ENCODE peak calls at places on chromosomes 12 and 14, in four cellular contexts. S is stimulated activated CD4-positive, alpha-beta T cell treated with anti-CD3 and anti-CD28 coated beads, Interleukin-12 subunit alpha, Interleukin-12 subunit beta, amount 100 ng/mL, for 4 hours; N is lower leg skin; M is stimulated activated naive B cell treated with anti-CD40 and anti-IgM and Interleukin-4, amounts not matched to agents 10 μg/mL and 1 μg/mL and 100 μg/mL, for 72 hours. D is an unnamed sample.

GRCh38 chr12:26787125-26787495 is 45.9 kb downstream of the ITPR2 start:
- DNase-seq in S (no peak), N (no peak), M (no peak), D (peak; percentile 96)

GRCh38 chr12:53825246-53826081 is 73.7 kb upstream of the CISTR start:
- DNase-seq in S (no peak), N (no peak), M (no peak), D (no peak)

GRCh38 chr12:76020731-76021672 is 10.6 kb downstream of the PHLDA1 start:
- DNase-seq in S (peak; percentile 53), N (no peak), M (peak; percentile 55), D (peak; percentile 94)

GRCh38 chr12:131860472-131861260 is 32.5 kb downstream of the MMP17 start:
- DNase-seq in S (no peak), N (peak; percentile 91), M (no peak), D (peak; percentile 10)

GRCh38 chr14:23055621-23056256 is 1.6 kb downstream of the CDH24 start:
- DNase-seq in S (no peak), N (peak; percentile 90), M (no peak), D (no peak)

GRCh38 chr12:70251226-70251625 is 8.0 kb downstream of the CNOT2 start:
- DNase-seq in S (no peak), N (no peak), M (no peak), D (no peak)

GRCh38 chr12:90037740-90038139 is 329.1 kb upstream of the ATP2B1 start:
- DNase-seq in S (no peak), N (no peak), M (no peak), D (peak; percentile 48)

GRCh38 chr12:68279227-68280054 is 26.0 kb upstream of the IL22 start:
- DNase-seq in S (no peak), N (no peak), M (no peak), D (peak; percentile 70)

GRCh38 chr12:123180171-123180570 is 29.3 kb upstream of the PITPNM2 start:
- DNase-seq in S (no peak), N (peak; percentile 6), M (no peak), D (no peak)

GRCh38 chr14:53927171-53927570 is 29.5 kb downstream of the BMP4 start:
- DNase-seq in S (no peak), N (no peak), M (no peak), D (no peak)

GRCh38 chr12:28340261-28340660 is 150.0 kb downstream of the CCDC91 start:
- DNase-seq in S (no peak), N (no peak), M (no peak), D (peak; percentile 46)

GRCh38 chr12:22126758-22127157 is 80.7 kb downstream of the CMAS start:
- DNase-seq in S (no peak), N (no peak), M (no peak), D (no peak)

GRCh38 chr12:84694111-84694510 is 218.5 kb downstream of the SLC6A15 start:
- DNase-seq in S (no peak), N (no peak), M (no peak), D (no peak)

GRCh38 chr12:114163766-114164165 is 197.6 kb upstream of the RBM19 start:
- DNase-seq in S (no peak), N (no peak), M (no peak), D (no peak)

GRCh38 chr14:45135181-45135580 is 549 bp upstream of the FANCM start:
- DNase-seq in S (no peak), N (no peak), M (no peak), D (no peak)

GRCh38 chr12:112182499-112182898 is 57.1 kb downstream of the TRAFD1 start:
- DNase-seq in S (no peak), N (no peak), M (no peak), D (no peak)

GRCh38 chr12:75550401-75550851 is 39.0 kb upstream of the KRR1 start:
- DNase-seq in S (no peak), N (no peak), M (no peak), D (peak; percentile 71)

GRCh38 chr12:55822228-55822627 is 4.4 kb downstream of the ORMDL2 start:
- DNase-seq in S (no peak), N (no peak), M (no peak), D (no peak)

GRCh38 chr14:79543966-79544365 is 667.3 kb downstream of the DIO2 start:
- DNase-seq in S (no peak), N (no peak), M (no peak), D (peak; percentile 10)

GRCh38 chr12:60501124-60501729 is 905.4 kb downstream of the SLC16A7 start:
- DNase-seq in S (no peak), N (no peak), M (no peak), D (peak; percentile 71)

GRCh38 chr12:102756564-102756963 is 160.5 kb downstream of the PAH start:
- DNase-seq in S (no peak), N (no peak), M (no peak), D (no peak)

GRCh38 chr14:69901113-69901951 is 22.1 kb downstream of the SMOC1 start:
- DNase-seq in S (no peak), N (no peak), M (no peak), D (peak; percentile 81)

GRCh38 chr12:71578694-71579258 is 84.9 kb downstream of the ZFC3H1 start:
- DNase-seq in S (no peak), N (no peak), M (no peak), D (no peak)

GRCh38 chr12:104011265-104011664 is 38.7 kb downstream of the GLT8D2 start:
- DNase-seq in S (no peak), N (no peak), M (no peak), D (peak; percentile 93)

GRCh38 chr14:68195126-68195525 is 375.5 kb downstream of the RAD51B start:
- DNase-seq in S (no peak), N (no peak), M (no peak), D (no peak)

GRCh38 chr12:38159092-38159551 is 157.5 kb upstream of the ALG10B start:
- DNase-seq in S (no peak), N (peak; percentile 74), M (no peak), D (no peak)

GRCh38 chr12:3538691-3539030 is 47.7 kb downstream of the PRMT8 start:
- DNase-seq in S (no peak), N (peak; percentile 68), M (no peak), D (no peak)

GRCh38 chr12:77070382-77071294 is 5.3 kb upstream of the E2F7 start:
- DNase-seq in S (no peak), N (no peak), M (no peak), D (no peak)

GRCh38 chr14:73850940-73851339 is 691 bp upstream of the PTGR2 start:
- DNase-seq in S (no peak), N (no peak), M (no peak), D (peak; percentile 18)

GRCh38 chr14:103522649-103523582 is at the start of gene CKB:
- DNase-seq in S (no peak), N (peak; percentile 92), M (no peak), D (no peak)

GRCh38 chr14:69606258-69606657 is 5.1 kb upstream of the SUSD6 start:
- DNase-seq in S (no peak), N (no peak), M (no peak), D (no peak)

GRCh38 chr12:132633398-132633797 is 14.8 kb downstream of the P2RX2 start:
- DNase-seq in S (no peak), N (no peak), M (no peak), D (no peak)

GRCh38 chr12:95074766-95075165 is 1.3 kb upstream of the NR2C1 start:
- DNase-seq in S (no peak), N (no peak), M (no peak), D (no peak)

GRCh38 chr12:113135178-113136127 is at the start of gene RASAL1:
- DNase-seq in S (peak; percentile 80), N (no peak), M (peak; percentile 94), D (no peak)

GRCh38 chr14:85744573-85744972 is 214.6 kb downstream of the FLRT2 start:
- DNase-seq in S (no peak), N (no peak), M (no peak), D (no peak)

GRCh38 chr14:90418053-90418452 is 21.2 kb downstream of the CALM1 start:
- DNase-seq in S (no peak), N (peak; percentile 5), M (no peak), D (no peak)

GRCh38 chr14:84273181-84273580 is 1256.8 kb upstream of the FLRT2 start:
- DNase-seq in S (no peak), N (no peak), M (no peak), D (peak; percentile 43)

GRCh38 chr14:87149583-87150354 is 843.2 kb downstream of the GALC start:
- DNase-seq in S (no peak), N (no peak), M (no peak), D (no peak)

GRCh38 chr12:80869264-80869663 is 68.5 kb downstream of the LIN7A start:
- DNase-seq in S (no peak), N (no peak), M (no peak), D (no peak)

D was measured in endothelial cell of umbilical vein.